ENCODE peak calls at places on chromosomes 4 and X, in seven cellular contexts. A, I, G, F, Z, N and L are unnamed samples.

GRCh38 chr4:159966741-159967140 is 863.9 kb downstream of the RAPGEF2 start:
- DNase-seq in A (no peak), I (no peak), G (no peak), F (no peak), Z (no peak), N (no peak), L (no peak)

GRCh38 chr4:39435875-39436563 is 22.7 kb downstream of the RPL9 start:
- DNase-seq in A (no peak), I (no peak), G (no peak), F (no peak), Z (no peak), N (no peak), L (peak; percentile 22)

GRCh38 chr4:88327669-88328068 is 43.3 kb upstream of the PPM1K start:
- DNase-seq in A (no peak), I (no peak), G (no peak), F (no peak), Z (peak; percentile 78), N (no peak), L (no peak)

GRCh38 chrX:96611619-96612362 is 72.9 kb upstream of the DIAPH2 start:
- DNase-seq in A (no peak), I (peak; percentile 78), G (peak; percentile 51), F (no peak), Z (peak; percentile 0), N (peak; percentile 18), L (peak; percentile 37)

GRCh38 chr4:81580346-81581013 is 108.8 kb upstream of the RASGEF1B start:
- DNase-seq in A (no peak), I (no peak), G (no peak), F (no peak), Z (no peak), N (no peak), L (no peak)

GRCh38 chr4:83212041-83212851 is 72.4 kb downstream of the COQ2 start:
- DNase-seq in A (no peak), I (no peak), G (no peak), F (no peak), Z (peak; percentile 85), N (no peak), L (no peak)

GRCh38 chrX:39823848-39824247 is 273.9 kb downstream of the BCOR start:
- DNase-seq in A (no peak), I (no peak), G (no peak), F (peak; percentile 74), Z (no peak), N (no peak), L (no peak)

GRCh38 chrX:134603806-134604700 is 54.2 kb downstream of the PLAC1 start:
- DNase-seq in A (peak; percentile 27), I (peak; percentile 96), G (peak; percentile 93), F (no peak), Z (peak; percentile 71), N (no peak), L (peak; percentile 83)

GRCh38 chr4:74886490-74886889 is 46.4 kb upstream of the PARM1 start:
- DNase-seq in A (no peak), I (peak; percentile 69), G (peak; percentile 78), F (no peak), Z (peak; percentile 97), N (no peak), L (peak; percentile 58)

GRCh38 chr4:76208005-76208765 is 5.4 kb downstream of the SCARB2 start:
- DNase-seq in A (peak; percentile 91), I (peak; percentile 88), G (peak; percentile 94), F (no peak), Z (peak; percentile 90), N (no peak), L (peak; percentile 95)

GRCh38 chrX:113522814-113523213 is 682.2 kb upstream of the AMOT start:
- DNase-seq in A (no peak), I (no peak), G (peak; percentile 28), F (no peak), Z (peak; percentile 20), N (no peak), L (no peak)

GRCh38 chr4:57426779-57427395 is 316.7 kb upstream of the IGFBP7 start:
- DNase-seq in A (peak; percentile 48), I (peak; percentile 68), G (peak; percentile 78), F (peak; percentile 92), Z (peak; percentile 80), N (peak; percentile 89), L (peak; percentile 86)

GRCh38 chr4:140168474-140168873 is 14.5 kb upstream of the MAML3 start:
- DNase-seq in A (no peak), I (no peak), G (no peak), F (peak; percentile 53), Z (no peak), N (peak; percentile 39), L (peak; percentile 28)

GRCh38 chr4:75995727-75996126 is 5.0 kb upstream of the SDAD1 start:
- DNase-seq in A (no peak), I (peak; percentile 60), G (peak; percentile 72), F (peak; percentile 61), Z (peak; percentile 70), N (peak; percentile 67), L (peak; percentile 78)

GRCh38 chrX:17923546-17923945 is 62.4 kb upstream of the RAI2 start:
- DNase-seq in A (no peak), I (no peak), G (no peak), F (no peak), Z (no peak), N (no peak), L (no peak)

GRCh38 chr4:82899339-82899738 is 1.2 kb upstream of the THAP9 start:
- DNase-seq in A (no peak), I (no peak), G (peak; percentile 28), F (no peak), Z (peak; percentile 9), N (no peak), L (peak; percentile 36)

GRCh38 chr4:10587296-10587695 is 97.3 kb downstream of the CLNK start:
- DNase-seq in A (no peak), I (no peak), G (no peak), F (no peak), Z (no peak), N (no peak), L (no peak)
- H3K4me3 ChIP-seq in A (no peak overlapping the region), I (no peak overlapping the region), G (no peak overlapping the region), F (no peak overlapping the region), Z (no peak overlapping the region), N (no peak overlapping the region), L (no peak overlapping the region)

DNA sequence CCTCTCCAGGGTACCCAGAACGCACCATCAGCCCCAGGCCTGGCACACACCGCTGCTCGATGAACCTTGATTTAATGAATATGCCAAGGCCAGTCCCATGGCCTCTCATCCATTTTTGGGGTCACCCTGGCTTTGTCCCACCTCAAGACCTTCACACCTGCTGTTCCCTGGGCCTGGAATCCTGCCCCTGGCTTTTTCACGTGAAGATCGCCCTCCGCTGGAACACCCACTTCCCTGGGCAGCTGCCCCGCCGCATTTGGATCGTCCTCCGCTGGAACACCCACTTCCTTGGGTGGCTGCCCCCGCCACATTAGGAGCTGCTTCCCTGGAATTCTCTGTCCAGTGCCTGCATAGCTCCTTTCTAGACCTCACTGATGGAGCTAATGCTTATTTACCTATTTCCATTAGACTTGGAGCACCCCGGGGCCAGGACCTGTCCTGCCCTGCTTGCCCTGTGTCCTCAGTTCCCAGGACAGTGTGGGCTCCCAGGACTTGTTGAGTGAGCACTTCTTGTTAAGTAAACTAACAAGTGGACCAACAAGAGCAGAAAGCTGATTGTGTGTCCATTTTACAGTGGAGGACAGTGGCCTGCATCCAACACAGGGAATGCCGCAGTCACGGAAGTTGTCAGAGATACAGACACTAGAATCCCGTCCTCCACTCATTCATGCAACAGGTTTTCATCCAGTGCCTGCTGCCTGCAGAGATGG is 12.5 kb downstream of the BLOC1S4 start:
- DNase-seq in A (no peak), I (no peak), G (no peak), F (no peak), Z (no peak), N (no peak), L (no peak)
- TF ChIP-seq CTCF in A (no peak), I (no peak), G (no peak), F (no peak), Z (no peak), N (no peak), L (no peak)

GRCh38 chr4:181650033-181650825 is 593.0 kb upstream of the TENM3 start:
- DNase-seq in A (no peak), I (peak; percentile 27), G (peak; percentile 47), F (no peak), Z (no peak), N (no peak), L (no peak)

GRCh38 chr4:181645489-181645888 is 597.7 kb upstream of the TENM3 start:
- DNase-seq in A (no peak), I (no peak), G (no peak), F (no peak), Z (no peak), N (no peak), L (no peak)

GRCh38 chr4:181643466-181643865 is 599.7 kb upstream of the TENM3 start:
- DNase-seq in A (no peak), I (no peak), G (no peak), F (no peak), Z (peak; percentile 8), N (no peak), L (no peak)

GRCh38 chr4:181646864-181647263 is 596.3 kb upstream of the TENM3 start:
- DNase-seq in A (no peak), I (peak; percentile 28), G (peak; percentile 76), F (no peak), Z (no peak), N (no peak), L (peak; percentile 84)

DNA sequence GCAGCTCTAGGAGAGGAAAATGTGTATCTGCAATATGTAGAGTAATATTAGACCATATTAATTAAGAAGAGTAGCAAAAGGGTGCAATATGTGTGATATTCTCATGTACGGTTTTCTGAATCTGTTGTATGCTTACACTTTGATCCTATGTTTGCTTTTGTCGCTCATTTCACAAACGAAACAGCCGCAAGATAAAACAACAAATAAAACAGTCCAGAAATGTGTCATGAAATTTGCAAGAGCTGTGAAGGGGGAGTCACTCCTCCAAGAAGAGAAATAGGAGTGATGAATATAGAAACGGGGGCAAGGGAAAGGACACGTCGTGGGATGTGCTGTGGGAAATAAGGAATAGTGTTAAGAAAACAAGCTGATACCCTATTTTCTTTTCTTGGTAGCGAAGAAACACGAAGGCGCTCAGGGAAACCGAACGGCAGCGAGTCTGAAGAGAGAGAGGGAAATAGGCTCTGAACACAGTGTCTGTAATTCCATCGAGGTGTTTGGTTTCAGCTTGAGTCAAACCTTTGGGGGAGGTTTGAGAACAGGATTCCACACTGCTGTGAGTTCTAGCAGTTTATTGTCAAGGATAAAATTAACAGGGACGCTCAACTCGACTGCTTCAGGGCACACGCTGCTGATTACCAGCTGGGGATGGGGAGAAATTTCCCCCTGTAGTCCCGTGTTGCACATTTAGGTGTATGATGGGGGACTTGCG is 595.6 kb upstream of the TENM3 start:
- DNase-seq in A (no peak), I (peak; percentile 24), G (peak; percentile 43), F (no peak), Z (no peak), N (peak; percentile 44), L (peak; percentile 86)
- H3K4me3 ChIP-seq in A (no peak overlapping the region), I (peak overlapping the region; percentile 28), G (no peak overlapping the region), F (no peak overlapping the region), Z (no peak overlapping the region), N (no peak overlapping the region), L (peak overlapping the region; percentile 61)

DNA sequence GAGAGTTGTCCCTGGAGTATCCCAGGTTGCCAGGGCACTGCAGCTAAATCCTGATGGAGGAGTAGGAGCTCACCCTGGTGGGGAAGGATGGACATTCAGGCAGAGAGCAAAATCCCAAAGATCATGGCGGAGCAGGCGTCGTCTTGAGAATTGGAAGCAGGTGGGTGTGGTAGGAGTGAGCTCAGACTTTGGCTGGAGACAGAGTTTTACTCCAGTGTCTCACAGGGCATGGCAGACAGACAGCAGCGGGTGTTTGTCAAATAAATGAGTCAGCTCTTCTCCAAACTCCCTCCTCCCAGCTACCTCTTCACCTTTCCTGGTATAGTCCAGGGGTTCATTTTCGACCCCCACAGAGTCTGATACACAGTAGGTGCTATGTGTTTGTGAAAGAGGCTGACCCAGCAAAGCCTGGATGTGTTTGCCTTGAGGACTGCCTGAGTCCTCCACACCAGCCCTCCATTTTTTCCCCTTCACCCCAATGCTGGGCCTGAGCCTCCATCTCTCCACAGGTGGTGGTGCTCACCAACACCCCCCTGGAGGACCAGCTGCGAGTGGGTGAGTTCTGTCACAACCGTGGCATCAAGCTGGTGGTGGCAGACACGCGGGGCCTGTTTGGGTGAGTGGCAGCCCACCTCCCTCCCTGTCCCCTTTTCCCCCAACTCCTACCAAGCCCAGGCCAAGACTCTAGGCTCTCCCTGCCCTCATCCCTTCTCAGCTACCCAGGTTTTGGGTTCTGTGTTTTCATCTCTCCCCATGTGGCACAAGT is 6.9 kb downstream of the UBA1 start:
- DNase-seq in A (peak; percentile 46), I (peak; percentile 88), G (peak; percentile 81), F (peak; percentile 76), Z (peak; percentile 90), N (no peak), L (peak; percentile 45)
- TF ChIP-seq CTCF in A (no peak), I (peak; percentile 58), G (peak; percentile 20), F (peak; percentile 58), Z (peak; percentile 55), N (no peak), L (peak; percentile 33)